ENCODE peak calls at places on chromosomes 3 and 15, in five cellular contexts. One of them, this sample, is unnamed.

GRCh38 chr15:85394552-85395333 is 14.3 kb downstream of the AKAP13 start:
- DNase-seq in tibial artery: no peak
- DNase-seq in heart right ventricle: no peak
- DNase-seq in cardiac fibroblast: no peak
- DNase-seq in heart left ventricle: no peak
- DNase-seq in this sample: no peak

GRCh38 chr15:45106002-45106790 is 7.8 kb downstream of the DUOX2 start:
- DNase-seq in tibial artery: peak
- DNase-seq in heart right ventricle: no peak
- DNase-seq in cardiac fibroblast: no peak
- DNase-seq in heart left ventricle: no peak
- DNase-seq in this sample: no peak

GRCh38 chr15:70166506-70167087 is 68.9 kb upstream of the TLE3 start:
- DNase-seq in tibial artery: no peak
- DNase-seq in heart right ventricle: no peak
- DNase-seq in cardiac fibroblast: no peak
- DNase-seq in heart left ventricle: no peak
- DNase-seq in this sample: no peak

GRCh38 chr3:79297242-79297641 is 470.6 kb downstream of the ROBO1 start:
- DNase-seq in tibial artery: no peak
- DNase-seq in heart right ventricle: no peak
- DNase-seq in cardiac fibroblast: peak
- DNase-seq in heart left ventricle: no peak
- DNase-seq in this sample: no peak

GRCh38 chr15:57327985-57328471 is 48.3 kb upstream of the CGNL1 start:
- DNase-seq in tibial artery: no peak
- DNase-seq in heart right ventricle: no peak
- DNase-seq in cardiac fibroblast: peak
- DNase-seq in heart left ventricle: no peak
- DNase-seq in this sample: no peak

GRCh38 chr15:75693501-75694240 is 19.0 kb downstream of the CSPG4 start:
- DNase-seq in tibial artery: no peak
- DNase-seq in heart right ventricle: no peak
- DNase-seq in cardiac fibroblast: peak
- DNase-seq in heart left ventricle: no peak
- DNase-seq in this sample: no peak

GRCh38 chr3:179454887-179455286 is 3.6 kb upstream of the GNB4 start:
- DNase-seq in tibial artery: no peak
- DNase-seq in heart right ventricle: no peak
- DNase-seq in cardiac fibroblast: peak
- DNase-seq in heart left ventricle: no peak
- DNase-seq in this sample: no peak

GRCh38 chr15:69087581-69087980 is 72.9 kb upstream of the GLCE start:
- DNase-seq in tibial artery: no peak
- DNase-seq in heart right ventricle: no peak
- DNase-seq in cardiac fibroblast: no peak
- DNase-seq in heart left ventricle: no peak
- DNase-seq in this sample: no peak

GRCh38 chr3:47344971-47345370 is 35.9 kb upstream of the PTPN23 start:
- DNase-seq in tibial artery: no peak
- DNase-seq in heart right ventricle: no peak
- DNase-seq in cardiac fibroblast: no peak
- DNase-seq in heart left ventricle: no peak
- DNase-seq in this sample: no peak

GRCh38 chr3:149058199-149058598 is 28.1 kb downstream of the HLTF start:
- DNase-seq in tibial artery: no peak
- DNase-seq in heart right ventricle: no peak
- DNase-seq in cardiac fibroblast: no peak
- DNase-seq in heart left ventricle: no peak
- DNase-seq in this sample: no peak

GRCh38 chr3:16439163-16439847 is 74.2 kb downstream of the RFTN1 start:
- DNase-seq in tibial artery: no peak
- DNase-seq in heart right ventricle: no peak
- DNase-seq in cardiac fibroblast: peak
- DNase-seq in heart left ventricle: no peak
- DNase-seq in this sample: no peak

GRCh38 chr3:9883676-9884554 is 3.9 kb upstream of the CIDEC start:
- DNase-seq in tibial artery: no peak
- DNase-seq in heart right ventricle: no peak
- DNase-seq in cardiac fibroblast: peak
- DNase-seq in heart left ventricle: no peak
- DNase-seq in this sample: no peak

GRCh38 chr3:42600958-42601675 is 631 bp downstream of the NKTR start:
- DNase-seq in tibial artery: peak
- DNase-seq in heart right ventricle: peak
- DNase-seq in cardiac fibroblast: peak
- DNase-seq in heart left ventricle: peak
- DNase-seq in this sample: peak

GRCh38 chr15:63994073-63994600 is 52.1 kb downstream of the DAPK2 start:
- DNase-seq in tibial artery: no peak
- DNase-seq in heart right ventricle: no peak
- DNase-seq in cardiac fibroblast: peak
- DNase-seq in heart left ventricle: no peak
- DNase-seq in this sample: no peak

GRCh38 chr15:51982770-51983103 is 11.2 kb upstream of the LEO1 start:
- DNase-seq in tibial artery: no peak
- DNase-seq in heart right ventricle: no peak
- DNase-seq in cardiac fibroblast: no peak
- DNase-seq in heart left ventricle: no peak
- DNase-seq in this sample: no peak

GRCh38 chr3:86149054-86149453 is 841.9 kb downstream of the VGLL3 start:
- DNase-seq in tibial artery: no peak
- DNase-seq in heart right ventricle: no peak
- DNase-seq in cardiac fibroblast: no peak
- DNase-seq in heart left ventricle: no peak
- DNase-seq in this sample: no peak

GRCh38 chr15:90918034-90918788 is 14.1 kb downstream of the HDDC3 start:
- DNase-seq in tibial artery: no peak
- DNase-seq in heart right ventricle: no peak
- DNase-seq in cardiac fibroblast: no peak
- DNase-seq in heart left ventricle: no peak
- DNase-seq in this sample: peak

GRCh38 chr15:89363133-89363532 is 28.5 kb upstream of the POLG start:
- DNase-seq in tibial artery: no peak
- DNase-seq in heart right ventricle: no peak
- DNase-seq in cardiac fibroblast: no peak
- DNase-seq in heart left ventricle: no peak
- DNase-seq in this sample: peak

GRCh38 chr15:42577514-42578031 is 2.2 kb downstream of the STARD9 start:
- DNase-seq in tibial artery: no peak
- DNase-seq in heart right ventricle: no peak
- DNase-seq in cardiac fibroblast: peak
- DNase-seq in heart left ventricle: no peak
- DNase-seq in this sample: no peak

GRCh38 chr3:190165253-190165652 is 44.6 kb upstream of the P3H2 start:
- DNase-seq in tibial artery: no peak
- DNase-seq in heart right ventricle: no peak
- DNase-seq in cardiac fibroblast: no peak
- DNase-seq in heart left ventricle: no peak
- DNase-seq in this sample: no peak

GRCh38 chr3:151203053-151203420 is at the start of gene GPR171:
- DNase-seq in tibial artery: no peak
- DNase-seq in heart right ventricle: no peak
- DNase-seq in cardiac fibroblast: no peak
- DNase-seq in heart left ventricle: no peak
- DNase-seq in this sample: no peak

GRCh38 chr15:99509686-99510461 is 55.9 kb upstream of the MEF2A start:
- DNase-seq in tibial artery: no peak
- DNase-seq in heart right ventricle: no peak
- DNase-seq in cardiac fibroblast: no peak
- DNase-seq in heart left ventricle: no peak
- DNase-seq in this sample: no peak

GRCh38 chr15:57085267-57085666 is 166.8 kb downstream of the TCF12 start:
- DNase-seq in tibial artery: no peak
- DNase-seq in heart right ventricle: no peak
- DNase-seq in cardiac fibroblast: peak
- DNase-seq in heart left ventricle: no peak
- DNase-seq in this sample: no peak

GRCh38 chr3:5136619-5137429 is 14.7 kb downstream of the ARL8B start:
- DNase-seq in tibial artery: no peak
- DNase-seq in heart right ventricle: no peak
- DNase-seq in cardiac fibroblast: peak
- DNase-seq in heart left ventricle: no peak
- DNase-seq in this sample: no peak

GRCh38 chr3:163476179-163476578 is 1602.1 kb downstream of the SI start:
- DNase-seq in tibial artery: no peak
- DNase-seq in heart right ventricle: no peak
- DNase-seq in cardiac fibroblast: peak
- DNase-seq in heart left ventricle: no peak
- DNase-seq in this sample: no peak

GRCh38 chr15:95875141-95875643 is 455.3 kb upstream of the NR2F2 start:
- DNase-seq in tibial artery: peak
- DNase-seq in heart right ventricle: peak
- DNase-seq in cardiac fibroblast: peak
- DNase-seq in heart left ventricle: no peak
- DNase-seq in this sample: no peak

GRCh38 chr3:5006755-5007202 is 27.5 kb downstream of the BHLHE40 start:
- DNase-seq in tibial artery: no peak
- DNase-seq in heart right ventricle: no peak
- DNase-seq in cardiac fibroblast: peak
- DNase-seq in heart left ventricle: no peak
- DNase-seq in this sample: no peak

GRCh38 chr15:47820047-47820779 is 102.9 kb downstream of the SEMA6D start:
- DNase-seq in tibial artery: no peak
- DNase-seq in heart right ventricle: peak
- DNase-seq in cardiac fibroblast: peak
- DNase-seq in heart left ventricle: no peak
- DNase-seq in this sample: no peak

GRCh38 chr3:119310052-119310451 is 15.9 kb downstream of the ARHGAP31 start:
- DNase-seq in tibial artery: no peak
- DNase-seq in heart right ventricle: no peak
- DNase-seq in cardiac fibroblast: peak
- DNase-seq in heart left ventricle: no peak
- DNase-seq in this sample: no peak

GRCh38 chr3:151564261-151564660 is 103.4 kb upstream of the IGSF10 start:
- DNase-seq in tibial artery: no peak
- DNase-seq in heart right ventricle: no peak
- DNase-seq in cardiac fibroblast: no peak
- DNase-seq in heart left ventricle: no peak
- DNase-seq in this sample: no peak

DNA sequence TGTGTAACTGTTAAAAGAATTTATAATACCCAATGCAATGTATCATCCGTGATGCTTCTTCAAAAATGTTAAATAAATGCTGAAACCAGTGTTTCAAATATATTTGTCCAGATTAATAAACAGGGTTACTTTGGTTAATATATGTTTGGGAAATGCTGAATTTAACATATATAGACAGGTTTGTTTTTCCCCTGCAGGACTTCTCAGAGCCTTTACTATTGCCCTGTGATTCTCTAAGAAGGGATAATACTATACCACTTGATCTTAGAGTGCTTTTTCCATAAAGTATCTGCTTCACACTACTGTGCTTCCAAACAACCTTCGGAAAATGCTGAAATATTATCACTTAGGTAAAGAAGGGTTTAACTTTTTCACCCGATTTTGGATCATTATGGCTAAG is 128.3 kb downstream of the MDFIC2 start:
- DNase-seq in tibial artery: no peak
- DNase-seq in heart right ventricle: no peak
- DNase-seq in cardiac fibroblast: no peak
- DNase-seq in heart left ventricle: no peak
- DNase-seq in this sample: no peak
- TF ChIP-seq CTCF in tibial artery: no peak
- TF ChIP-seq CTCF in heart right ventricle: no peak
- TF ChIP-seq CTCF in cardiac fibroblast: no peak
- TF ChIP-seq CTCF in heart left ventricle: no peak
- TF ChIP-seq CTCF in this sample: no peak

DNA sequence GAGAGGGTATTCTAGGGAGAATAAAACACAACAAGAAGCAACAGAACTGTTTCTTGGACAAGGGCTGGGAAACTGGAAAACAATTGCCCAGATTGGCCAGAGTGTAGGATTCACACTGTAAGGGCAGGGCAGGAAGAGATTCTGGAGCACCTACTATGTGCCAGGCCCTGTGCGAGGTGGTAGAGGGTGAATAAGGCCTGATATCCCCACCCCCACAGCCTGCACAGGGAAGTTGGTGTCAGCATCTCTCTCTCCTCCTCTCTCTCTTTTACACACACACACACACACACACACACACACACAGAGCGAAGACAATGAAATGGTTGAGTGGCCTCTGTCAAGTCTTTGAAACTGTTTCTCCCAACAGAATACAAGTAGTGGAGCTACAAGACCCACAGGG is 47.1 kb upstream of the SLCO2A1 start:
- DNase-seq in tibial artery: no peak
- DNase-seq in heart right ventricle: no peak
- DNase-seq in cardiac fibroblast: no peak
- DNase-seq in heart left ventricle: no peak
- DNase-seq in this sample: no peak
- TF ChIP-seq CTCF in tibial artery: no peak
- TF ChIP-seq CTCF in heart right ventricle: no peak
- TF ChIP-seq CTCF in cardiac fibroblast: no peak
- TF ChIP-seq CTCF in heart left ventricle: no peak
- TF ChIP-seq CTCF in this sample: no peak

GRCh38 chr15:22959451-22960101 is 20.6 kb downstream of the CYFIP1 start:
- DNase-seq in tibial artery: no peak
- DNase-seq in heart right ventricle: no peak
- DNase-seq in cardiac fibroblast: no peak
- DNase-seq in heart left ventricle: peak
- DNase-seq in this sample: no peak
- TF ChIP-seq CTCF in tibial artery: no peak
- TF ChIP-seq CTCF in heart right ventricle: no peak
- TF ChIP-seq CTCF in cardiac fibroblast: no peak
- TF ChIP-seq CTCF in heart left ventricle: no peak
- TF ChIP-seq CTCF in this sample: no peak

DNA sequence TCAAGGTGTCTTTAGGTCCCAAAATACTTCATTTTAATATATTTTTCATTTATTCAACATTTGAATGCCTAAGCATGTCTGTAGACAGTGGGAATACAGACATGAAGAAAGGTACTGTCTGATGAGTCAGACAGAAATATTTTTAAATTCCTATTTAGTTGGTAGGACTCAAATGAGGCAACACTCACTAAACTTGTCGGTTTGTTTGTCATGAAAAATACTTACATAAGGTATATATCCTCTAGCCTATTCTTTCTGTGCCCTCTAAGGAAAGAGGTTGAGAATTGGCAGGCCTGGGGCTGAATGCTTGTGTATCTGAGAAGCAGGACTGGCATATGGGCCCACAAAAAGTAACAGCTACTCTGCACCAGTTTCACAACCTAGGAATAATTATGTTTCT is 423.6 kb upstream of the MDFIC2 start:
- DNase-seq in tibial artery: no peak
- DNase-seq in heart right ventricle: no peak
- DNase-seq in cardiac fibroblast: peak
- DNase-seq in heart left ventricle: no peak
- DNase-seq in this sample: no peak
- TF ChIP-seq CTCF in tibial artery: no peak
- TF ChIP-seq CTCF in heart right ventricle: no peak
- TF ChIP-seq CTCF in cardiac fibroblast: no peak
- TF ChIP-seq CTCF in heart left ventricle: no peak
- TF ChIP-seq CTCF in this sample: no peak